ENCODE peak calls at places on chromosomes 13 and 19, in five cellular contexts. One of them, this sample, is unnamed.

GRCh38 chr19:7562646-7563393 is 27.3 kb downstream of the PNPLA6 start:
- DNase-seq in HepG2: no peak
- DNase-seq in PC-3: peak; percentile 58
- DNase-seq in endothelial cell of umbilical vein: no peak
- DNase-seq in colonic mucosa: no peak
- DNase-seq in this sample: peak; percentile 74

GRCh38 chr13:31328549-31329229 is 128.9 kb downstream of the B3GLCT start:
- DNase-seq in endothelial cell of umbilical vein: no peak
- DNase-seq in HepG2: no peak
- DNase-seq in colonic mucosa: no peak
- DNase-seq in PC-3: peak; percentile 47
- DNase-seq in this sample: no peak

GRCh38 chr13:52652980-52653303 is 306 bp downstream of the SUGT1 start:
- DNase-seq in colonic mucosa: no peak
- DNase-seq in HepG2: no peak
- DNase-seq in endothelial cell of umbilical vein: no peak
- DNase-seq in PC-3: no peak
- DNase-seq in this sample: no peak

GRCh38 chr13:107192289-107192688 is 624.4 kb upstream of the ARGLU1 start:
- DNase-seq in endothelial cell of umbilical vein: no peak
- DNase-seq in HepG2: peak; percentile 84
- DNase-seq in colonic mucosa: no peak
- DNase-seq in PC-3: no peak
- DNase-seq in this sample: peak; percentile 58

GRCh38 chr19:55703790-55704215 is 28.8 kb downstream of the EPN1 start:
- DNase-seq in HepG2: no peak
- DNase-seq in PC-3: no peak
- DNase-seq in colonic mucosa: no peak
- DNase-seq in endothelial cell of umbilical vein: peak; percentile 15
- DNase-seq in this sample: peak; percentile 90

GRCh38 chr13:30892966-30893365 is 13.1 kb upstream of the MEDAG start:
- DNase-seq in HepG2: peak; percentile 17
- DNase-seq in PC-3: peak; percentile 38
- DNase-seq in colonic mucosa: no peak
- DNase-seq in endothelial cell of umbilical vein: no peak
- DNase-seq in this sample: peak; percentile 94

GRCh38 chr13:48976677-48977625 is 1.2 kb downstream of the FNDC3A start:
- DNase-seq in HepG2: peak; percentile 73
- DNase-seq in colonic mucosa: peak; percentile 81
- DNase-seq in endothelial cell of umbilical vein: peak; percentile 70
- DNase-seq in PC-3: peak; percentile 3
- DNase-seq in this sample: no peak

GRCh38 chr19:51107406-51108065 is 673 bp downstream of the CTU1 start:
- DNase-seq in PC-3: peak; percentile 40
- DNase-seq in endothelial cell of umbilical vein: no peak
- DNase-seq in colonic mucosa: no peak
- DNase-seq in HepG2: peak; percentile 37
- DNase-seq in this sample: no peak

GRCh38 chr13:67353891-67354459 is 123.8 kb upstream of the PCDH9 start:
- DNase-seq in endothelial cell of umbilical vein: no peak
- DNase-seq in PC-3: no peak
- DNase-seq in HepG2: no peak
- DNase-seq in colonic mucosa: no peak
- DNase-seq in this sample: no peak

GRCh38 chr19:27846944-27847343 is 1366.0 kb downstream of the UQCRFS1 start:
- DNase-seq in endothelial cell of umbilical vein: no peak
- DNase-seq in colonic mucosa: no peak
- DNase-seq in PC-3: no peak
- DNase-seq in HepG2: peak; percentile 2
- DNase-seq in this sample: peak; percentile 50

GRCh38 chr19:16470911-16471811 is 609 bp downstream of the EPS15L1 start:
- DNase-seq in PC-3: peak; percentile 42
- DNase-seq in endothelial cell of umbilical vein: peak; percentile 34
- DNase-seq in colonic mucosa: peak; percentile 44
- DNase-seq in HepG2: no peak
- DNase-seq in this sample: peak; percentile 64

GRCh38 chr13:71661921-71662320 is 205.1 kb downstream of the DACH1 start:
- DNase-seq in endothelial cell of umbilical vein: peak; percentile 92
- DNase-seq in colonic mucosa: no peak
- DNase-seq in HepG2: no peak
- DNase-seq in PC-3: peak; percentile 52
- DNase-seq in this sample: no peak

GRCh38 chr19:48866692-48867091 is 1.7 kb downstream of the PLEKHA4 start:
- DNase-seq in HepG2: no peak
- DNase-seq in endothelial cell of umbilical vein: no peak
- DNase-seq in PC-3: no peak
- DNase-seq in colonic mucosa: no peak
- DNase-seq in this sample: no peak

GRCh38 chr19:18649371-18650047 is 12.7 kb downstream of the KLHL26 start:
- DNase-seq in HepG2: no peak
- DNase-seq in colonic mucosa: peak; percentile 53
- DNase-seq in PC-3: no peak
- DNase-seq in endothelial cell of umbilical vein: peak; percentile 68
- DNase-seq in this sample: peak; percentile 82

GRCh38 chr13:75906315-75906714 is 270.2 kb downstream of the LMO7 start:
- DNase-seq in endothelial cell of umbilical vein: no peak
- DNase-seq in HepG2: no peak
- DNase-seq in PC-3: no peak
- DNase-seq in colonic mucosa: no peak
- DNase-seq in this sample: peak; percentile 52

GRCh38 chr19:16197188-16197621 is 506 bp upstream of the AP1M1 start:
- DNase-seq in endothelial cell of umbilical vein: peak; percentile 87
- DNase-seq in colonic mucosa: no peak
- DNase-seq in HepG2: peak; percentile 61
- DNase-seq in PC-3: peak; percentile 82
- DNase-seq in this sample: no peak

GRCh38 chr19:31528261-31528660 is 179.0 kb upstream of the TSHZ3 start:
- DNase-seq in HepG2: no peak
- DNase-seq in colonic mucosa: no peak
- DNase-seq in endothelial cell of umbilical vein: no peak
- DNase-seq in PC-3: no peak
- DNase-seq in this sample: peak; percentile 32

GRCh38 chr13:52459668-52460067 is 4.4 kb downstream of the CKAP2 start:
- DNase-seq in colonic mucosa: no peak
- DNase-seq in endothelial cell of umbilical vein: peak; percentile 47
- DNase-seq in HepG2: no peak
- DNase-seq in PC-3: peak; percentile 80
- DNase-seq in this sample: no peak

GRCh38 chr13:112619730-112620639 is 32.0 kb upstream of the TUBGCP3 start:
- DNase-seq in PC-3: no peak
- DNase-seq in endothelial cell of umbilical vein: peak; percentile 43
- DNase-seq in colonic mucosa: no peak
- DNase-seq in HepG2: no peak
- DNase-seq in this sample: peak; percentile 93

GRCh38 chr13:60028021-60028420 is 135.7 kb downstream of the DIAPH3 start:
- DNase-seq in PC-3: no peak
- DNase-seq in endothelial cell of umbilical vein: no peak
- DNase-seq in HepG2: no peak
- DNase-seq in colonic mucosa: no peak
- DNase-seq in this sample: no peak

GRCh38 chr19:7293795-7294570 is at the start of gene INSR:
- DNase-seq in colonic mucosa: peak; percentile 93
- DNase-seq in HepG2: peak; percentile 83
- DNase-seq in endothelial cell of umbilical vein: peak; percentile 90
- DNase-seq in PC-3: peak; percentile 94
- DNase-seq in this sample: peak; percentile 95

GRCh38 chr19:17078920-17079709 is 3.5 kb downstream of the MYO9B start:
- DNase-seq in colonic mucosa: no peak
- DNase-seq in PC-3: no peak
- DNase-seq in endothelial cell of umbilical vein: no peak
- DNase-seq in HepG2: no peak
- DNase-seq in this sample: no peak

DNA sequence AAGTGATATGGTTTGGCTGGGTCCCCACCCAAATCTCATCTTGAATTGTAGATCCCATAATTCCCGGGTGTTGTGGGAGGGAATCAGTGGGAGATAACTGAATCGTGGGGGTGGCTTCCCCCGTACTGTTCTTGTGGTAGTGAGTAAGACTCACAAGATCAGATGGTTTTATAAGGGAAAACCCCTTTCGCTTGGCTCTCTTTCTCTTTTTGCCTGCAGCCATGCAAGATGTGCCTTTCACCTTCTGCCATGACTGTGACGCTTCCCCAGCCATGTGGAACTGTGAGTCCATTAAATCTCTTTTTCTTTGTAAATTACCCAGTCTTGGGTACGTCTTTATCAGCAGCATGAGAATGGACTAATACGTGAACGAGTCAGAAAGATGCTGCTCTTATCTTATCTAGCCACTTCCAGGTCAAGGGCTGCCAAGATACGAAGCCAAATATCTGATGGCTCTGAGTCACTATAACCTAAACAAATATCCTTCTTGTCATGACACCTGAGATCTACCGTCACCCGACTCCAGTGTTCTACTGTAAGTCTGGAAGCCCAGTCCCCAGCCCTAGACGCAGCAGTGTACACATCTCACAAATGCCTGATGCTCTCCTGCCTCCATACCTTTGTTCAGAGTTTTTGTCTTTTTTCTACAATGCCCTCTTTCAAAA is 45.9 kb downstream of the SLC15A1 start:
- DNase-seq in PC-3: peak; percentile 26
- DNase-seq in colonic mucosa: no peak
- DNase-seq in endothelial cell of umbilical vein: no peak
- DNase-seq in HepG2: peak; percentile 7
- DNase-seq in this sample: no peak
- H3K9ac ChIP-seq in PC-3: no peak overlapping the region
- H3K9ac ChIP-seq in colonic mucosa: no peak overlapping the region
- H3K9ac ChIP-seq in endothelial cell of umbilical vein: no peak overlapping the region
- H3K9ac ChIP-seq in HepG2: no peak overlapping the region
- H3K9ac ChIP-seq in this sample: no peak overlapping the region

DNA sequence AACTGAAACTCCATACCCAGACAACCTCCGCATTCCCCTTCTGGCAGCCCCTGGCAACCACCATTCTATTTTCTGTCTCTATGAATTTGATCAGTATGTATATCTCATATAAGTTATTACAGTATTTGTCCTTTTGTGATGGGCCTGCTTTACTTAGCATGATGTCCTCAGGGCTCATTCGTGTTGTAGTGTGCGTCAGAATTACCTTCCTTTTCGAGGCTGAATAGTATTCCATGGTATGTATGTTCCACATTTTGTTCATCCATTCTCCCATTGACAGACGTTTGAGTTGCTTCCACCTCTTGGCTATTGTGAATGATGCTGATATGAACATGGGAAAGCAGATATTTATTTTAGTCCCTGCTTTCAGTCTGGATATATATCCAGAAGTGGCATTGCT is 5.0 kb downstream of the PLEKHF1 start:
- DNase-seq in colonic mucosa: no peak
- DNase-seq in endothelial cell of umbilical vein: no peak
- DNase-seq in HepG2: no peak
- DNase-seq in PC-3: no peak
- DNase-seq in this sample: no peak
- H3K4me1 ChIP-seq in colonic mucosa: peaks cover 3% of the 10 kb centered on the region
- H3K4me1 ChIP-seq in endothelial cell of umbilical vein: peaks cover 17% of the 10 kb centered on the region
- H3K4me1 ChIP-seq in HepG2: peaks cover 45% of the 10 kb centered on the region
- H3K4me1 ChIP-seq in PC-3: peaks cover 18% of the 10 kb centered on the region
- H3K4me1 ChIP-seq in this sample: peaks cover 4% of the 10 kb centered on the region

GRCh38 chr13:65881561-65882155 is 1348.5 kb downstream of the PCDH9 start:
- DNase-seq in PC-3: peak; percentile 56
- DNase-seq in endothelial cell of umbilical vein: no peak
- DNase-seq in HepG2: no peak
- DNase-seq in colonic mucosa: no peak
- DNase-seq in this sample: no peak

GRCh38 chr13:65882810-65883209 is 1347.3 kb downstream of the PCDH9 start:
- DNase-seq in HepG2: no peak
- DNase-seq in endothelial cell of umbilical vein: no peak
- DNase-seq in colonic mucosa: no peak
- DNase-seq in PC-3: no peak
- DNase-seq in this sample: peak; percentile 43
- TF ChIP-seq CTCF in HepG2: no peak
- TF ChIP-seq CTCF in endothelial cell of umbilical vein: no peak
- TF ChIP-seq CTCF in colonic mucosa: no peak
- TF ChIP-seq CTCF in PC-3: no peak
- TF ChIP-seq CTCF in this sample: peak; percentile 68

GRCh38 chr19:310781-311496 is 19.7 kb upstream of the PLPP2 start:
- DNase-seq in HepG2: no peak
- DNase-seq in PC-3: no peak
- DNase-seq in colonic mucosa: no peak
- DNase-seq in endothelial cell of umbilical vein: no peak
- DNase-seq in this sample: no peak
- H3K9ac ChIP-seq in HepG2: no peak overlapping the region
- H3K9ac ChIP-seq in PC-3: no peak overlapping the region
- H3K9ac ChIP-seq in colonic mucosa: no peak overlapping the region
- H3K9ac ChIP-seq in endothelial cell of umbilical vein: no peak overlapping the region
- H3K9ac ChIP-seq in this sample: no peak overlapping the region

DNA sequence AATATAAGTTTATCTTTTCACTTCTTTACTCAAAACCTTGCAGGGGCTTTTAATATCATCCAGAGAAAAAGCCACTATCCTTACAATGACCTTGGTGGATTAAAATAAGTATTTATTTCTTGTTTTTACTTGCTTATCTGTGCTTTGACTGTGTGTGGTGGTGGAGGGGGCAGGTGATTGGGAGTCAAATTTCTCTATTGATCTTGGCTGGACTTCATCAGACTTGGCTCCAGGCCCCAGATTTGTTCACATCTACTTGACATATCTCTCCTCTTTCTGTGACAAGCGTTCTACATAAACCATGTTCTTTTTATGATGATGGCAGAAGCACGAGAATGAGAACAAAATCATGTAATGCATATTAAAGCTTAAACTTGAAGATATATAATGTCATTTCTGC is 670.8 kb downstream of the PCDH17 start:
- DNase-seq in colonic mucosa: no peak
- DNase-seq in HepG2: no peak
- DNase-seq in PC-3: no peak
- DNase-seq in endothelial cell of umbilical vein: no peak
- DNase-seq in this sample: no peak
- H3K4me1 ChIP-seq in colonic mucosa: no peaks in the 10 kb centered on the region
- H3K4me1 ChIP-seq in HepG2: peaks cover 17% of the 10 kb centered on the region
- H3K4me1 ChIP-seq in PC-3: no peaks in the 10 kb centered on the region
- H3K4me1 ChIP-seq in endothelial cell of umbilical vein: peaks cover 8% of the 10 kb centered on the region
- H3K4me1 ChIP-seq in this sample: no peaks in the 10 kb centered on the region

This sample was measured in endodermal cell.